ENCODE peak calls at places on chromosomes 11 and 22, in six cellular contexts. Q, S, E, F, N and X are unnamed samples.
A peak's percentile ranks its signal among the peaks of the same experiment; 100 is the strongest.

GRCh38 chr11:18729426-18729825 is 3.4 kb upstream of the IGSF22 start:
- DNase-seq in S (no peak), N (no peak), E (no peak), Q (no peak), F (no peak), X (no peak)

GRCh38 chr11:85821636-85822035 is 10.7 kb upstream of the SYTL2 start:
- DNase-seq in N (no peak), Q (no peak), E (no peak), F (peak; percentile 80), S (no peak), X (no peak)

GRCh38 chr11:126415669-126416420 is 60.4 kb downstream of the ST3GAL4 start:
- DNase-seq in S (no peak), N (no peak), Q (no peak), E (no peak), F (no peak), X (no peak)

GRCh38 chr11:87366766-87367405 is 329.2 kb downstream of the TMEM135 start:
- DNase-seq in F (peak; percentile 1), N (no peak), E (no peak), Q (no peak), S (no peak), X (no peak)

GRCh38 chr11:1204381-1205101 is 18.3 kb upstream of the MUC5B start:
- DNase-seq in E (no peak), N (no peak), S (no peak), Q (no peak), F (no peak), X (no peak)

GRCh38 chr11:43699879-43700278 is 19.3 kb downstream of the HSD17B12 start:
- DNase-seq in S (no peak), N (no peak), Q (no peak), E (no peak), F (no peak), X (no peak)

GRCh38 chr22:38645430-38645829 is 10.8 kb downstream of the FAM227A start:
- DNase-seq in Q (no peak), F (peak; percentile 53), N (no peak), E (no peak), S (no peak), X (no peak)

GRCh38 chr11:5938603-5938965 is 3.5 kb upstream of the OR56A3 start:
- DNase-seq in S (no peak), E (no peak), F (no peak), Q (peak; percentile 41), N (no peak), X (no peak)

GRCh38 chr22:41523464-41524221 is 20.6 kb downstream of the POLR3H start:
- DNase-seq in N (no peak), S (no peak), Q (no peak), F (no peak), E (no peak), X (no peak)

GRCh38 chr11:73566422-73566821 is 31.5 kb downstream of the FAM168A start:
- DNase-seq in S (no peak), N (no peak), F (no peak), Q (no peak), E (no peak), X (no peak)

GRCh38 chr22:36326178-36327161 is 61.3 kb downstream of the MYH9 start:
- DNase-seq in S (no peak), N (no peak), Q (no peak), E (no peak), F (no peak), X (no peak)

GRCh38 chr22:27220349-27220748 is 563.0 kb downstream of the MIAT start:
- DNase-seq in F (peak; percentile 81), E (no peak), N (no peak), Q (no peak), S (no peak), X (no peak)

GRCh38 chr11:90229791-90230190 is 6.9 kb upstream of the CHORDC1 start:
- DNase-seq in Q (no peak), E (no peak), S (no peak), N (no peak), F (peak; percentile 27), X (no peak)

GRCh38 chr11:64583296-64584262 is 7.4 kb upstream of the SLC22A12 start:
- DNase-seq in S (no peak), F (no peak), E (no peak), Q (no peak), N (no peak), X (no peak)

GRCh38 chr11:124872280-124872679 is 7.0 kb downstream of the ROBO3 start:
- DNase-seq in E (no peak), Q (no peak), N (no peak), F (no peak), S (no peak), X (no peak)

GRCh38 chr22:49935561-49935960 is 17.1 kb downstream of the CRELD2 start:
- DNase-seq in N (no peak), S (no peak), Q (no peak), F (no peak), E (no peak), X (peak; percentile 62)

GRCh38 chr11:36364551-36364950 is 68.5 kb downstream of the PRR5L start:
- DNase-seq in E (no peak), S (no peak), N (no peak), Q (no peak), F (peak; percentile 59), X (no peak)

GRCh38 chr22:47736166-47737034 is 974.0 kb downstream of the TBC1D22A start:
- DNase-seq in S (no peak), Q (no peak), F (no peak), E (no peak), N (no peak), X (no peak)

GRCh38 chr11:45333506-45333971 is 47.4 kb upstream of the SYT13 start:
- DNase-seq in F (no peak), E (no peak), Q (no peak), N (peak; percentile 73), S (no peak), X (no peak)

GRCh38 chr11:45078236-45079074 is 68.0 kb upstream of the PRDM11 start:
- DNase-seq in E (no peak), F (no peak), S (no peak), N (no peak), Q (no peak), X (no peak)

GRCh38 chr11:126874276-126874675 is 126.3 kb downstream of the KIRREL3 start:
- DNase-seq in Q (no peak), N (no peak), F (no peak), S (no peak), E (no peak), X (no peak)

GRCh38 chr11:12554122-12554521 is 120.1 kb upstream of the TEAD1 start:
- DNase-seq in N (no peak), S (no peak), E (no peak), Q (no peak), F (no peak), X (no peak)

GRCh38 chr11:110077866-110078325 is 15.3 kb upstream of the ZC3H12C start:
- DNase-seq in Q (no peak), S (peak; percentile 23), E (no peak), F (peak; percentile 91), N (no peak), X (no peak)

GRCh38 chr11:8099291-8099899 is 18.4 kb downstream of the TUB start:
- DNase-seq in Q (peak; percentile 68), F (peak; percentile 46), S (peak; percentile 43), E (peak; percentile 63), N (peak; percentile 83), X (peak; percentile 60)

GRCh38 chr11:113448311-113448666 is 26.9 kb downstream of the DRD2 start:
- DNase-seq in E (no peak), Q (no peak), N (no peak), S (no peak), F (no peak), X (no peak)

GRCh38 chr11:35804446-35805040 is 139.3 kb upstream of the LDLRAD3 start:
- DNase-seq in Q (no peak), N (no peak), S (no peak), E (no peak), F (no peak), X (no peak)

GRCh38 chr11:119148855-119149370 is at the start of gene ABCG4:
- DNase-seq in E (peak; percentile 33), Q (peak; percentile 17), F (no peak), N (no peak), S (peak; percentile 16), X (no peak)

GRCh38 chr11:11841121-11841604 is 609 bp upstream of the USP47 start:
- DNase-seq in E (no peak), S (no peak), N (peak; percentile 11), Q (peak; percentile 53), F (no peak), X (no peak)

GRCh38 chr11:36628765-36629199 is 30.7 kb upstream of the RAG2 start:
- DNase-seq in E (no peak), S (no peak), F (peak; percentile 0), Q (no peak), N (no peak), X (no peak)

GRCh38 chr11:17652556-17652955 is 66.8 kb upstream of the MYOD1 start:
- DNase-seq in S (no peak), F (no peak), Q (no peak), N (no peak), E (no peak), X (no peak)

GRCh38 chr11:67452141-67452952 is at the start of gene GPR152:
- DNase-seq in E (no peak), Q (no peak), F (no peak), S (no peak), N (no peak), X (no peak)

GRCh38 chr22:47161631-47162030 is 399.2 kb downstream of the TBC1D22A start:
- DNase-seq in S (no peak), F (no peak), N (no peak), Q (no peak), E (no peak), X (no peak)

GRCh38 chr11:65555693-65556231 is 2.4 kb downstream of the LTBP3 start:
- DNase-seq in N (no peak), E (no peak), Q (no peak), F (peak; percentile 92), S (no peak), X (peak; percentile 19)

GRCh38 chr22:49627217-49628181 is 200.2 kb downstream of the BRD1 start:
- DNase-seq in Q (no peak), N (no peak), S (no peak), E (peak; percentile 53), F (no peak), X (no peak)

GRCh38 chr11:65920035-65920802 is 993 bp downstream of the DRAP1 start:
- DNase-seq in E (no peak), S (no peak), N (no peak), F (no peak), Q (no peak), X (peak; percentile 26)

GRCh38 chr22:45608763-45609180 is 62.9 kb upstream of the ATXN10 start:
- DNase-seq in F (peak; percentile 83), S (no peak), N (no peak), Q (no peak), E (no peak), X (peak; percentile 7)

GRCh38 chr11:96337541-96338530 is 5.2 kb downstream of the MAML2 start:
- DNase-seq in N (peak; percentile 24), Q (no peak), E (no peak), S (peak; percentile 39), F (no peak), X (peak; percentile 19)